ENCODE peak calls at places on chromosomes 5 and 9, in seven cellular contexts. S, I, J, Y, U, Q and C are unnamed samples.

GRCh38 chr9:73143606-73144328 is 7.9 kb upstream of the ANXA1 start:
- DNase-seq in S (no peak), U (no peak), Q (peak), J (no peak), Y (no peak), I (no peak), C (no peak)

GRCh38 chr9:16598316-16598715 is 272.2 kb downstream of the BNC2 start:
- DNase-seq in J (no peak), S (no peak), Q (no peak), I (no peak), Y (no peak), U (no peak), C (no peak)

GRCh38 chr9:93574091-93574899 is 2.1 kb upstream of the PHF2 start:
- DNase-seq in U (no peak), Q (no peak), J (no peak), Y (peak), I (no peak), S (no peak), C (no peak)

GRCh38 chr5:616342-617039 is 4.4 kb downstream of the CEP72 start:
- DNase-seq in Y (peak), U (no peak), I (peak), Q (peak), S (no peak), J (no peak), C (no peak)

GRCh38 chr5:29950416-29951145 is 1242.9 kb upstream of the CDH6 start:
- DNase-seq in I (no peak), U (no peak), S (no peak), Y (no peak), J (no peak), Q (no peak), C (no peak)

GRCh38 chr9:107430071-107430470 is 59.5 kb downstream of the KLF4 start:
- DNase-seq in Q (no peak), J (no peak), Y (no peak), U (no peak), S (no peak), I (no peak), C (no peak)

GRCh38 chr5:178330791-178331404 is 98.3 kb upstream of the PHYKPL start:
- DNase-seq in J (no peak), I (no peak), U (peak), S (no peak), Y (no peak), Q (no peak), C (peak)

GRCh38 chr5:157361865-157362465 is 96.0 kb downstream of the CYFIP2 start:
- DNase-seq in S (no peak), J (no peak), U (no peak), Y (no peak), I (no peak), Q (no peak), C (no peak)

GRCh38 chr9:98191210-98191609 is 1.2 kb downstream of the CORO2A start:
- DNase-seq in J (no peak), Q (no peak), I (no peak), S (no peak), U (no peak), Y (no peak), C (no peak)

GRCh38 chr9:6852243-6852963 is 94.6 kb downstream of the KDM4C start:
- DNase-seq in I (no peak), Q (no peak), Y (no peak), U (no peak), S (no peak), J (no peak), C (no peak)

GRCh38 chr9:20408513-20408912 is 213.8 kb downstream of the MLLT3 start:
- DNase-seq in I (no peak), J (no peak), S (no peak), Y (peak), U (no peak), Q (no peak), C (no peak)

GRCh38 chr9:137313326-137313920 is 11.4 kb upstream of the NRARP start:
- DNase-seq in Q (no peak), I (peak), U (no peak), J (no peak), Y (peak), S (no peak), C (no peak)

GRCh38 chr5:56683281-56683680 is 132.1 kb upstream of the MAP3K1 start:
- DNase-seq in I (no peak), Q (no peak), J (no peak), Y (no peak), U (no peak), S (no peak), C (no peak)

GRCh38 chr5:35046754-35047153 is 995 bp downstream of the AGXT2 start:
- DNase-seq in Q (no peak), U (no peak), Y (no peak), I (no peak), J (no peak), S (no peak), C (no peak)

GRCh38 chr5:180020176-180020575 is 51.4 kb downstream of the RNF130 start:
- DNase-seq in S (no peak), Y (no peak), J (no peak), U (no peak), I (no peak), Q (no peak), C (no peak)

GRCh38 chr9:852539-852938 is 11.0 kb downstream of the DMRT1 start:
- DNase-seq in J (no peak), I (no peak), U (no peak), Q (no peak), S (no peak), Y (no peak), C (no peak)

GRCh38 chr5:1445313-1445894 is at the start of gene SLC6A3:
- DNase-seq in Q (no peak), S (no peak), Y (peak), U (no peak), J (peak), I (peak), C (peak)

GRCh38 chr9:106697799-106698591 is 165.0 kb upstream of the ZNF462 start:
- DNase-seq in I (peak), S (no peak), Y (peak), J (no peak), Q (peak), U (peak), C (peak)

GRCh38 chr9:70563437-70564204 is 149.2 kb upstream of the KLF9 start:
- DNase-seq in Y (peak), S (no peak), J (peak), Q (no peak), I (no peak), U (no peak), C (no peak)

GRCh38 chr5:176733586-176734262 is 76.6 kb upstream of the UNC5A start:
- DNase-seq in U (no peak), Y (peak), Q (no peak), S (no peak), I (peak), J (no peak), C (no peak)

GRCh38 chr9:18235181-18235908 is 238.6 kb upstream of the ADAMTSL1 start:
- DNase-seq in U (no peak), S (no peak), I (no peak), J (no peak), Y (no peak), Q (no peak), C (no peak)